ENCODE peak calls at places on chromosomes 12 and 14, in nine cellular contexts. K is HCT116, L is pancreas, V is right cardiac atrium, F is body of pancreas, B is Panc1, Y is GM12878, G is heart right ventricle, P is upper lobe of left lung. D is an unnamed sample. For H3K27me3, the result is how much of the 10 kb centered on the place peaks cover.

GRCh38 chr12:78146365-78146772 is 315.7 kb downstream of the NAV3 start:
- ATAC-seq in K (peak), L (no peak), V (no peak), F (no peak), B (no peak), Y (peak), G (no peak), P (no peak), D (no peak)

GRCh38 chr12:128791395-128792322 is 32.1 kb downstream of the SLC15A4 start:
- ATAC-seq in K (no peak), L (no peak), V (no peak), F (no peak), B (peak), Y (peak), G (peak), P (peak), D (no peak)

GRCh38 chr12:18242380-18243089 is 18.8 kb upstream of the PIK3C2G start:
- ATAC-seq in K (no peak), L (peak), V (no peak), F (peak), B (no peak), Y (no peak), G (no peak), P (no peak), D (no peak)

GRCh38 chr14:51576899-51577298 is 74.8 kb upstream of the FRMD6 start:
- ATAC-seq in K (no peak), L (no peak), V (no peak), F (no peak), B (no peak), Y (no peak), G (no peak), P (no peak), D (no peak)

GRCh38 chr12:96419576-96420254 is 19.5 kb upstream of the CDK17 start:
- ATAC-seq in K (no peak), L (no peak), V (no peak), F (no peak), B (no peak), Y (peak), G (no peak), P (no peak), D (no peak)

GRCh38 chr12:115990241-115990640 is 287.3 kb downstream of the MED13L start:
- ATAC-seq in K (no peak), L (no peak), V (no peak), F (no peak), B (no peak), Y (no peak), G (no peak), P (no peak), D (no peak)

GRCh38 chr12:171743-172705 is 41.9 kb downstream of the SLC6A12 start:
- ATAC-seq in K (no peak), L (no peak), V (no peak), F (no peak), B (no peak), Y (no peak), G (peak), P (no peak), D (no peak)

GRCh38 chr12:39403376-39403775 is 39.5 kb downstream of the KIF21A start:
- ATAC-seq in K (no peak), L (no peak), V (no peak), F (no peak), B (no peak), Y (no peak), G (no peak), P (no peak), D (no peak)

GRCh38 chr12:47223848-47224213 is 144.1 kb upstream of the AMIGO2 start:
- ATAC-seq in K (no peak), L (peak), V (peak), F (peak), B (peak), Y (peak), G (peak), P (no peak), D (no peak)

GRCh38 chr12:132904718-132905328 is 17.4 kb upstream of the CHFR start:
- ATAC-seq in K (no peak), L (peak), V (peak), F (no peak), B (no peak), Y (peak), G (peak), P (no peak), D (peak)

GRCh38 chr12:121996050-121996944 is 25.4 kb upstream of the BCL7A start:
- ATAC-seq in K (no peak), L (peak), V (peak), F (peak), B (no peak), Y (no peak), G (peak), P (peak), D (no peak)

GRCh38 chr14:86897704-86898513 is 1095.1 kb downstream of the GALC start:
- ATAC-seq in K (no peak), L (peak), V (no peak), F (peak), B (no peak), Y (no peak), G (no peak), P (no peak), D (no peak)

GRCh38 chr12:50934371-50934851 is 17.9 kb upstream of the HIGD1C start:
- ATAC-seq in K (no peak), L (no peak), V (peak), F (peak), B (no peak), Y (no peak), G (peak), P (peak), D (peak)

GRCh38 chr12:29640589-29641345 is 143.0 kb downstream of the TMTC1 start:
- ATAC-seq in K (peak), L (no peak), V (peak), F (no peak), B (no peak), Y (no peak), G (peak), P (no peak), D (peak)

GRCh38 chr14:102146423-102146822 is 6.7 kb downstream of the WDR20 start:
- ATAC-seq in K (no peak), L (no peak), V (no peak), F (no peak), B (no peak), Y (no peak), G (no peak), P (no peak), D (no peak)

GRCh38 chr14:35669782-35670181 is 135.8 kb downstream of the INSM2 start:
- ATAC-seq in K (peak), L (no peak), V (no peak), F (no peak), B (no peak), Y (no peak), G (peak), P (no peak), D (no peak)

GRCh38 chr14:22386924-22387775 is 201.9 kb downstream of the DAD1 start:
- ATAC-seq in K (peak), L (peak), V (peak), F (peak), B (peak), Y (peak), G (peak), P (peak), D (peak)

GRCh38 chr12:132638541-132639408 is 20.2 kb downstream of the P2RX2 start:
- ATAC-seq in K (peak), L (no peak), V (peak), F (peak), B (peak), Y (peak), G (peak), P (no peak), D (peak)

GRCh38 chr12:26514364-26514763 is 318.6 kb downstream of the ITPR2 start:
- ATAC-seq in K (no peak), L (peak), V (peak), F (peak), B (no peak), Y (peak), G (peak), P (no peak), D (no peak)

GRCh38 chr12:48002773-48003218 is 1.5 kb downstream of the COL2A1 start:
- ATAC-seq in K (no peak), L (peak), V (peak), F (peak), B (no peak), Y (no peak), G (peak), P (peak), D (peak)

GRCh38 chr12:71164877-71165197 is 7.0 kb upstream of the TSPAN8 start:
- ATAC-seq in K (no peak), L (no peak), V (no peak), F (no peak), B (no peak), Y (no peak), G (no peak), P (no peak), D (no peak)

GRCh38 chr12:13538136-13538535 is 341.6 kb downstream of the EMP1 start:
- ATAC-seq in K (peak), L (no peak), V (no peak), F (no peak), B (no peak), Y (no peak), G (no peak), P (no peak), D (no peak)

GRCh38 chr12:21296751-21297406 is 37.8 kb downstream of the SLCO1A2 start:
- ATAC-seq in K (peak), L (peak), V (no peak), F (peak), B (no peak), Y (peak), G (no peak), P (no peak), D (no peak)

GRCh38 chr12:109131522-109132050 is 15.2 kb downstream of the ACACB start:
- ATAC-seq in K (peak), L (peak), V (peak), F (peak), B (peak), Y (no peak), G (peak), P (no peak), D (no peak)

GRCh38 chr12:126312457-126312856 is 1247.2 kb downstream of the AACS start:
- ATAC-seq in K (no peak), L (no peak), V (no peak), F (no peak), B (no peak), Y (no peak), G (no peak), P (no peak), D (no peak)

GRCh38 chr12:25884024-25884919 is 74.2 kb upstream of the RASSF8 start:
- ATAC-seq in K (no peak), L (no peak), V (peak), F (no peak), B (peak), Y (no peak), G (no peak), P (peak), D (peak)

GRCh38 chr14:50786821-50787464 is 44.0 kb downstream of the NIN start:
- ATAC-seq in K (no peak), L (no peak), V (no peak), F (no peak), B (no peak), Y (no peak), G (no peak), P (no peak), D (no peak)

GRCh38 chr14:89409961-89410360 is 7.1 kb downstream of the FOXN3 start:
- ATAC-seq in K (no peak), L (no peak), V (no peak), F (no peak), B (no peak), Y (peak), G (no peak), P (no peak), D (no peak)

GRCh38 chr14:94748667-94749347 is 21.1 kb downstream of the GSC start:
- ATAC-seq in K (peak), L (peak), V (no peak), F (peak), B (peak), Y (peak), G (no peak), P (no peak), D (no peak)

GRCh38 chr14:97442363-97442762 is 645.2 kb downstream of the VRK1 start:
- ATAC-seq in K (no peak), L (no peak), V (no peak), F (no peak), B (no peak), Y (peak), G (no peak), P (no peak), D (no peak)

GRCh38 chr14:105411985-105412767 is 7.5 kb upstream of the MTA1 start:
- ATAC-seq in K (no peak), L (no peak), V (no peak), F (no peak), B (peak), Y (no peak), G (no peak), P (no peak), D (no peak)

GRCh38 chr14:56742391-56742790 is 67.9 kb downstream of the OTX2 start:
- ATAC-seq in K (no peak), L (no peak), V (no peak), F (no peak), B (no peak), Y (no peak), G (no peak), P (no peak), D (no peak)

GRCh38 chr12:112852810-112853209 is 54.0 kb upstream of the OAS1 start:
- ATAC-seq in K (no peak), L (no peak), V (no peak), F (no peak), B (no peak), Y (no peak), G (no peak), P (no peak), D (no peak)

GRCh38 chr12:112852127-112852526 is 54.6 kb upstream of the OAS1 start:
- ATAC-seq in K (no peak), L (no peak), V (no peak), F (no peak), B (no peak), Y (no peak), G (no peak), P (no peak), D (no peak)

GRCh38 chr12:112848972-112849371 is 57.4 kb downstream of the RPH3A start:
- ATAC-seq in K (no peak), L (no peak), V (no peak), F (no peak), B (no peak), Y (no peak), G (no peak), P (no peak), D (no peak)

GRCh38 chr12:112850343-112850742 is 56.4 kb upstream of the OAS1 start:
- ATAC-seq in K (no peak), L (no peak), V (peak), F (no peak), B (no peak), Y (no peak), G (no peak), P (no peak), D (no peak)

DNA sequence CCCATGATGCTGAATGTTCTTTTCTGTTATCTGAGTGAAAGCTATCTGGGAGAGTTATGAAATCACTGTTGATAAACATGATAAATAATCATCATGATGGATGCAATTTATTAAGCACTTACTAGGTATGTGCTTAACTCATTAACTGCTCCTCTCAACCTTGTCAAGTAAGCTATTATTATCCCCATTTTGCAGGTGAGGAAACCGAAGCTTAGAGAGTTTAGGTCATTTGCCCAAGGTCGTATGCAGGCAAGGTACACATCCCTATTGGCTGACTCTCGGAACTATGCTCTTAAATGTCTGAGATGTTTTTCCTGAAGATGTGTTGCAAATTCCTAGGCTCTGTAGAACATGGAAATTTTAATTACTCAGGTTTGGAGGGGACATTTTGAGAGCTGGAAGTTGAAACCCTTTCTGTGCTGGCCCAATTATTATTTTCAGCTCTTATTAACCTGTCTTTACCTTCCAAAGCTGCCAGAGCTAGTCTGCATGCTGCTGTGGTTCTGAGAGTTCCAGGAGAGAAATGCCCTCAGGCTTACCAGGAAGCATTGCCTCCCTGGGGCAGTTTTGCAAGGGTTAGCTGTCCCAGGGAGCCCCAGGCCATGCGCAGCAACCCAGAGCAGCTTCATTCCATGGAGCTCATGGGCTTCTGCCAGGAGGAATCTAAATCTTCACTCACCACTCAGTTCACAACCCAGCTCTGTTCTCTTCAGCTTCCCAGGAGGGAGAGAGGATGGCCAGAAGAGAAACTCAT is 55.6 kb upstream of the OAS1 start:
- ATAC-seq in K (no peak), L (no peak), V (no peak), F (no peak), B (no peak), Y (no peak), G (no peak), P (no peak), D (no peak)
- H3K27ac ChIP-seq in K (no peak), L (no peak), V (no peak), F (no peak), B (no peak), Y (no peak), G (no peak), P (no peak), D (no peak)

DNA sequence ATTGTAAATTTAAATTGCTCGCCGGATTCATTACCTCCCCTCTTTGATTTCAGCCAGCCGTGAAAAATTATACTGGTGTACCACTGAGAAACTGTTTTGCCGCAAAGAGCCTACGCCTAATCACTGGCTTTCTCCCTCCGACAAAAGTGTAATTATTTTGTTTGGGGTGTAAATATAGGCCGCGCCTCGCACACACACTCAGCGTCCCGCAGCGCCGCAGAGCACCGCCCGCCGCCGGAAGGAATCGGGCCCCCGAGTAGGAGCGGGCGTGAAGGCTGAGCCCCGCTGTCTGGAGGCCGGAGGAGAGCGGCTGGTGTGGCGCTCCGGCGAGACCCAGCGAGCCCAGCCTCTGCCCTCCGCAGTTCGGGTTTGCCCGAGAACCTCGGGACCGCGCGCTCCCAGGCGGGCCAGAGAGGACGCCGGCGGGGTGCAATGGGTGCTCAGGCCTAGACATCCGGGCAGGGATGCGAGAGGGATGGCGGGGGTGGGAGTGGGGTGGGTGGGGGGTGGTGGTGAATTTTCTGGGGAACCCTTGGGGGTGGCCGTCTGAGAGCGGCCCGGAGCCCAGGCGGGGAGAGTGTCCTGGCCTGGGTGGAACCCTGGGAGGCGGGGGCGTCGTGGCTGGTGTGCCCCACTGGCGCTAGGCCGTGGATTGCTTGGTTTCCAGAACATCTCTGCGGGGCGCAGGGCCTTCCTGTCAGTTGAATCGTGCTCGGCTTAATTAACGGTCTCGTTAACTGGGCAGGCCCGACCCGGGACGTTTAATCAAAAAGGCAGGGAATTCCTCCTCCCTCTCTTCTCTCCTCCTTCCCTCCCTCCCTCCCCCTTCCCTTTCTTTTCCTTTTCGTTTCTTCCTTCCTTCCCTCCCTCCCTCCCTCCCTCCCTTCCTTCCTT is 4.7 kb upstream of the LHX5 start:
- ATAC-seq in K (no peak), L (no peak), V (no peak), F (no peak), B (no peak), Y (no peak), G (no peak), P (no peak), D (no peak)
- H3K27me3 ChIP-seq in K (under half), L (under half), V (under half), F (under half), B (under half), Y (under half), G (under half), P (half or more), D (half or more)

GRCh38 chr12:57129311-57130288 is 1.3 kb downstream of the LRP1 start:
- ATAC-seq in K (no peak), L (no peak), V (peak), F (no peak), B (no peak), Y (no peak), G (no peak), P (no peak), D (peak)

GRCh38 chr12:57133013-57133569 is 4.8 kb downstream of the LRP1 start:
- ATAC-seq in K (no peak), L (no peak), V (no peak), F (no peak), B (no peak), Y (no peak), G (no peak), P (no peak), D (no peak)

GRCh38 chr12:57131896-57132744 is 3.8 kb downstream of the LRP1 start:
- ATAC-seq in K (no peak), L (no peak), V (no peak), F (no peak), B (no peak), Y (no peak), G (no peak), P (no peak), D (no peak)

GRCh38 chr12:57128519-57129247 is 400 bp downstream of the LRP1 start:
- ATAC-seq in K (no peak), L (no peak), V (no peak), F (no peak), B (no peak), Y (no peak), G (no peak), P (no peak), D (no peak)

GRCh38 chr12:57130941-57131340 is 2.7 kb downstream of the LRP1 start:
- ATAC-seq in K (no peak), L (no peak), V (no peak), F (no peak), B (no peak), Y (peak), G (no peak), P (no peak), D (no peak)
- H3K4me3 ChIP-seq in K (no peak), L (no peak), V (peak), F (no peak), B (no peak), Y (no peak), G (peak), P (no peak), D (peak)

GRCh38 chr14:92539875-92540274 is 26.3 kb downstream of the RIN3 start:
- ATAC-seq in K (peak), L (no peak), V (peak), F (no peak), B (no peak), Y (peak), G (peak), P (peak), D (peak)

GRCh38 chr14:92542766-92543554 is 29.4 kb downstream of the RIN3 start:
- ATAC-seq in K (no peak), L (no peak), V (no peak), F (no peak), B (no peak), Y (no peak), G (no peak), P (no peak), D (no peak)

GRCh38 chr14:92540472-92541048 is 27.0 kb downstream of the RIN3 start:
- ATAC-seq in K (peak), L (peak), V (peak), F (peak), B (peak), Y (peak), G (peak), P (peak), D (peak)

GRCh38 chr14:92546347-92547053 is 32.9 kb downstream of the RIN3 start:
- ATAC-seq in K (no peak), L (no peak), V (no peak), F (no peak), B (peak), Y (no peak), G (no peak), P (no peak), D (no peak)

DNA sequence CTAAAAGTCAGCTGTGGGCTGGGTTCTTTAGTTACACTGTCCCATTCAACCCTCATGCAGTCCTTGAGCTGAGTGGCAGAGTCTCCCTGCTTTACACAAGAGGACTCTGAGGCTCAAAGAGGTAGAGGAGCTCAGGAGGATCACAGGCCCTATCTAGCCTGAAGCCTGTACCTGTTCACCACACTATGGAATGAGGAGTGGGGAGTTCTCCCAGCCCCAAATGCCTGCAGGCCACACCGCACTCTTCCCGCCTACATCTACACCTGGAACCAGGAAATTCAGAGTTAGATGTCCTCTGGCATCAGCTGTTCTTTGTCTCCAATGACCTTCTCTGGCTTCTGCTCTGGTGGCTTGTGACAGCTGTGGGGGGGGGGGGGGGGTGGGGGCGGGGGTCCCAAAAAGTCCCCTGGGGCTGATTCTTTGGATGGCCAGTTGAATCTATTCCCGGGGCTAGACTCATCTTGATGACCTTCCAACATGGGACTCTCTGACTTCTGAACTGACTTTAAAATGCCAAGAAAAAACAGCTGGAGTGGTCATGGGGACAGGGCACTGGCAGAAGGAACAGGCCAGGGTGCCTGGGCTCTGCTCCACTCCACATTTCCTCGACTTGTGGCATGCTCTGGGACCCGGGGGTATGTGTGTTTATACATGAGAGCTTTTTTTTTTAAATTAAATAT is 30.6 kb downstream of the RIN3 start:
- ATAC-seq in K (no peak), L (no peak), V (no peak), F (no peak), B (no peak), Y (no peak), G (no peak), P (no peak), D (no peak)
- H3K27ac ChIP-seq in K (no peak), L (no peak), V (no peak), F (no peak), B (no peak), Y (no peak), G (no peak), P (peak), D (no peak)